ENCODE peak calls at places on chromosomes 13 and 19, in five cellular contexts. L, J, G, W and R are unnamed samples.

GRCh38 chr13:114260818-114261217 is 20.6 kb upstream of the UPF3A start:
- DNase-seq in L (no peak), W (no peak), G (no peak), J (no peak), R (no peak)

GRCh38 chr19:18086590-18087138 is at the start of gene IL12RB1:
- DNase-seq in L (no peak), G (no peak), W (no peak), J (peak), R (no peak)

GRCh38 chr13:49305824-49306425 is 58.2 kb downstream of the CDADC1 start:
- DNase-seq in J (no peak), G (no peak), W (no peak), L (no peak), R (no peak)

GRCh38 chr19:35318679-35319448 is 10.1 kb upstream of the CD22 start:
- DNase-seq in W (peak), J (peak), L (no peak), G (no peak), R (no peak)

GRCh38 chr19:5827891-5828660 is 11.4 kb downstream of the FUT6 start:
- DNase-seq in W (peak), J (peak), G (no peak), L (peak), R (peak)

GRCh38 chr19:1847684-1848398 is 442 bp downstream of the REXO1 start:
- DNase-seq in W (no peak), J (no peak), L (no peak), G (no peak), R (no peak)

GRCh38 chr13:104809483-104809882 is 1726.0 kb downstream of the EFNB2 start:
- DNase-seq in J (no peak), W (no peak), G (no peak), L (no peak), R (no peak)

GRCh38 chr19:30287259-30287658 is 84.9 kb upstream of the ZNF536 start:
- DNase-seq in L (no peak), W (no peak), G (no peak), J (no peak), R (no peak)

GRCh38 chr19:28505933-28506332 is 707.0 kb downstream of the UQCRFS1 start:
- DNase-seq in G (no peak), L (no peak), J (no peak), W (no peak), R (no peak)

GRCh38 chr13:41916173-41916954 is 44.5 kb downstream of the VWA8 start:
- DNase-seq in J (peak), W (no peak), G (no peak), L (no peak), R (no peak)